ENCODE peak calls at places on chromosome 15, in six cellular contexts. O is PC-3, S is hepatocyte, Q is GM23338, Z is neural progenitor cell, W is HCT116. Y is an unnamed sample.

GRCh38 chr15:58748040-58748786 is 1.3 kb downstream of the ADAM10 start:
- DNase-seq in Z (no peak), O (no peak), S (peak), Q (no peak), W (no peak), Y (peak)

GRCh38 chr15:63973212-63974009 is 72.9 kb downstream of the DAPK2 start:
- DNase-seq in Z (no peak), O (no peak), W (no peak), Q (no peak), S (no peak), Y (no peak)

GRCh38 chr15:49712846-49713450 is 92.1 kb downstream of the DTWD1 start:
- DNase-seq in Z (no peak), O (no peak), W (no peak), S (no peak), Q (no peak), Y (no peak)

GRCh38 chr15:43517354-43518072 is at the start of gene MAP1A:
- DNase-seq in Z (peak), W (no peak), O (no peak), S (peak), Q (peak), Y (no peak)

GRCh38 chr15:65846120-65846519 is 23.2 kb upstream of the RAB11A start:
- DNase-seq in O (no peak), S (no peak), W (no peak), Z (no peak), Q (no peak), Y (no peak)

GRCh38 chr15:77907824-77908751 is 169.4 kb downstream of the TBC1D2B start:
- DNase-seq in S (peak), O (peak), W (peak), Z (peak), Q (peak), Y (peak)

GRCh38 chr15:83205725-83206324 is 1.8 kb downstream of the HDGFL3 start:
- DNase-seq in Q (no peak), O (peak), Z (no peak), S (no peak), W (no peak), Y (no peak)

GRCh38 chr15:42733027-42733426 is 3.9 kb downstream of the CDAN1 start:
- DNase-seq in O (no peak), S (no peak), Q (no peak), W (no peak), Z (no peak), Y (no peak)

GRCh38 chr15:59550520-59550919 is 61.1 kb upstream of the GCNT3 start:
- DNase-seq in W (no peak), Q (no peak), Z (no peak), O (no peak), S (no peak), Y (no peak)

GRCh38 chr15:59227021-59227420 is 20.4 kb downstream of the LDHAL6B start:
- DNase-seq in Z (no peak), S (no peak), Q (no peak), O (no peak), W (no peak), Y (no peak)

GRCh38 chr15:52523192-52523591 is 5.5 kb downstream of the MYO5A start:
- DNase-seq in Q (no peak), S (no peak), O (peak), Z (no peak), W (no peak), Y (no peak)

GRCh38 chr15:41487802-41488201 is 5.9 kb upstream of the ITPKA start:
- DNase-seq in Z (no peak), W (no peak), Q (no peak), S (no peak), O (no peak), Y (no peak)

GRCh38 chr15:96270581-96271172 is 59.8 kb upstream of the NR2F2 start:
- DNase-seq in W (peak), O (peak), S (peak), Z (no peak), Q (no peak), Y (no peak)

GRCh38 chr15:67825880-67826716 is 789 bp downstream of the SKOR1 start:
- DNase-seq in O (no peak), S (no peak), Q (peak), Z (peak), W (no peak), Y (no peak)

GRCh38 chr15:67823371-67824156 is 1.7 kb upstream of the SKOR1 start:
- DNase-seq in W (no peak), Q (peak), S (no peak), Z (peak), O (no peak), Y (no peak)

GRCh38 chr15:67822537-67823370 is 2.6 kb upstream of the SKOR1 start:
- DNase-seq in S (no peak), W (no peak), Z (no peak), Q (peak), O (no peak), Y (no peak)

GRCh38 chr15:67824900-67825879 is at the start of gene SKOR1:
- DNase-seq in S (peak), W (no peak), Z (peak), Q (peak), O (no peak), Y (no peak)

GRCh38 chr15:67824157-67824899 is 981 bp upstream of the SKOR1 start:
- DNase-seq in W (no peak), Z (no peak), O (no peak), Q (peak), S (no peak), Y (no peak)
- TF ChIP-seq EZH2phosphoT487 in W (no peak), Z (no peak), O (no peak), Q (peak), S (peak), Y (no peak)

GRCh38 chr15:89447676-89448075 is 48.7 kb downstream of the RHCG start:
- DNase-seq in O (no peak), S (no peak), Z (no peak), Q (no peak), W (no peak), Y (no peak)

GRCh38 chr15:89450076-89451006 is 46.0 kb downstream of the RHCG start:
- DNase-seq in W (no peak), Z (no peak), O (peak), S (no peak), Q (no peak), Y (no peak)

GRCh38 chr15:89451846-89452245 is 44.5 kb downstream of the RHCG start:
- DNase-seq in W (no peak), O (peak), S (no peak), Q (no peak), Z (no peak), Y (no peak)

GRCh38 chr15:89446260-89446891 is 50.0 kb downstream of the RHCG start:
- DNase-seq in O (no peak), W (no peak), S (no peak), Q (no peak), Z (no peak), Y (no peak)

DNA sequence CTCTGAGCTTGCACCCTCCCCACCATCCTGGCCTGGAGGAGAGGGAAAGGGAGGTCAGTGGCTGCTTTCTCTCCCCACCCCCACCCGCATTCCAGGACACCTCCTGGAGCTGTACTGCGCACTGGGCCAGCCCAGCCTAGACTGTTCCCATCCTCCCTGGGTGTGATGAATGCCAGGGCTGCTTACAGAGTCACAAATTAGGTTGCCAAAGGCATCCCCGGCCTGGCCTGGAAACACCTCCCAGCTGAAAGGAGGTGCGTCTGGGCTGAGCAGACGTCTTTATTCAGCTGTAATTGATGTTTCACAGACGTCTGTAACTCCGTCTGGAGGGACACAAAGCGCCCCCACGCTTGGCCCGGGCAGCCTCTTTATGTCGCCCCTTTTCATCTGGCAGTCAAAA is 47.6 kb downstream of the RHCG start:
- DNase-seq in S (no peak), Q (no peak), Z (peak), W (no peak), O (no peak), Y (no peak)
- TF ChIP-seq EZH2 in S (no peak), Q (no peak), Z (no peak), W (no peak), O (no peak), Y (no peak)

GRCh38 chr15:73355866-73356265 is 12.9 kb downstream of the HCN4 start:
- DNase-seq in Z (no peak), Q (no peak), S (no peak), W (no peak), O (no peak), Y (no peak)
- H3K4me2 ChIP-seq in Z (no peak), Q (no peak), S (no peak), W (no peak), O (no peak), Y (no peak)

GRCh38 chr15:91912336-91912735 is 58.8 kb downstream of the SLCO3A1 start:
- DNase-seq in O (no peak), S (no peak), Z (no peak), W (no peak), Q (no peak), Y (no peak)
- TF ChIP-seq EZH2phosphoT487 in O (no peak), S (no peak), Z (no peak), W (no peak), Q (no peak), Y (no peak)

GRCh38 chr15:70133296-70133695 is 35.6 kb upstream of the TLE3 start:
- DNase-seq in W (no peak), S (no peak), Z (no peak), O (no peak), Q (no peak), Y (no peak)
- TF ChIP-seq EZH2 in W (no peak), S (no peak), Z (no peak), O (no peak), Q (no peak), Y (no peak)

GRCh38 chr15:31149987-31150386 is 48.5 kb upstream of the TRPM1 start:
- DNase-seq in O (no peak), W (no peak), Q (no peak), Z (no peak), S (no peak), Y (no peak)

GRCh38 chr15:31150732-31151212 is 49.2 kb upstream of the TRPM1 start:
- DNase-seq in W (no peak), O (no peak), S (no peak), Z (peak), Q (peak), Y (no peak)

GRCh38 chr15:31147456-31147855 is 45.9 kb upstream of the TRPM1 start:
- DNase-seq in S (no peak), O (no peak), Q (no peak), W (no peak), Z (no peak), Y (no peak)

GRCh38 chr15:31148622-31149505 is 47.3 kb upstream of the TRPM1 start:
- DNase-seq in W (no peak), Z (no peak), Q (peak), S (no peak), O (no peak), Y (no peak)

GRCh38 chr15:31147943-31148621 is 46.6 kb upstream of the TRPM1 start:
- DNase-seq in S (no peak), W (no peak), O (no peak), Z (no peak), Q (peak), Y (no peak)
- H3K4me2 ChIP-seq in S (no peak), W (no peak), O (no peak), Z (peak), Q (peak), Y (no peak)